ENCODE peak calls at places on chromosomes 13 and 19, in four cellular contexts. One of them, this sample, is unnamed.

GRCh38 chr13:94641432-94641941 is 39.8 kb downstream of the GPR180 start:
- DNase-seq in lung microvascular endothelial cell: peak; percentile 69
- DNase-seq in transverse colon: no peak
- DNase-seq in activated CD4-positive, alpha-beta memory T cell treated with anti-CD3 and anti-CD28 coated beads, Interleukin-2, amount 10 ng/mL, durations not matched to agents 7 days and 5 days: no peak
- DNase-seq in this sample: peak; percentile 30

GRCh38 chr19:4206818-4207484 is 22.4 kb upstream of the EBI3 start:
- DNase-seq in lung microvascular endothelial cell: no peak
- DNase-seq in transverse colon: no peak
- DNase-seq in activated CD4-positive, alpha-beta memory T cell treated with anti-CD3 and anti-CD28 coated beads, Interleukin-2, amount 10 ng/mL, durations not matched to agents 7 days and 5 days: no peak
- DNase-seq in this sample: peak; percentile 62

GRCh38 chr13:98992355-98992754 is 14.5 kb upstream of the DOCK9 start:
- DNase-seq in lung microvascular endothelial cell: no peak
- DNase-seq in transverse colon: no peak
- DNase-seq in activated CD4-positive, alpha-beta memory T cell treated with anti-CD3 and anti-CD28 coated beads, Interleukin-2, amount 10 ng/mL, durations not matched to agents 7 days and 5 days: no peak
- DNase-seq in this sample: no peak

GRCh38 chr19:5539431-5539833 is 28.3 kb downstream of the TINCR start:
- DNase-seq in lung microvascular endothelial cell: no peak
- DNase-seq in transverse colon: no peak
- DNase-seq in activated CD4-positive, alpha-beta memory T cell treated with anti-CD3 and anti-CD28 coated beads, Interleukin-2, amount 10 ng/mL, durations not matched to agents 7 days and 5 days: no peak
- DNase-seq in this sample: no peak

GRCh38 chr13:49838989-49839388 is 46.5 kb upstream of the KPNA3 start:
- DNase-seq in lung microvascular endothelial cell: no peak
- DNase-seq in transverse colon: no peak
- DNase-seq in activated CD4-positive, alpha-beta memory T cell treated with anti-CD3 and anti-CD28 coated beads, Interleukin-2, amount 10 ng/mL, durations not matched to agents 7 days and 5 days: no peak
- DNase-seq in this sample: no peak

GRCh38 chr13:36297259-36297599 is 385 bp downstream of the CCDC169 start:
- DNase-seq in lung microvascular endothelial cell: peak; percentile 22
- DNase-seq in transverse colon: no peak
- DNase-seq in activated CD4-positive, alpha-beta memory T cell treated with anti-CD3 and anti-CD28 coated beads, Interleukin-2, amount 10 ng/mL, durations not matched to agents 7 days and 5 days: no peak
- DNase-seq in this sample: peak; percentile 61

GRCh38 chr13:46296920-46297319 is 85.2 kb downstream of the LRRC63 start:
- DNase-seq in lung microvascular endothelial cell: no peak
- DNase-seq in transverse colon: no peak
- DNase-seq in activated CD4-positive, alpha-beta memory T cell treated with anti-CD3 and anti-CD28 coated beads, Interleukin-2, amount 10 ng/mL, durations not matched to agents 7 days and 5 days: no peak
- DNase-seq in this sample: peak; percentile 19

GRCh38 chr13:76266566-76266965 is 619.6 kb downstream of the KCTD12 start:
- DNase-seq in lung microvascular endothelial cell: peak; percentile 9
- DNase-seq in transverse colon: no peak
- DNase-seq in activated CD4-positive, alpha-beta memory T cell treated with anti-CD3 and anti-CD28 coated beads, Interleukin-2, amount 10 ng/mL, durations not matched to agents 7 days and 5 days: no peak
- DNase-seq in this sample: no peak

GRCh38 chr19:29672933-29673336 is 7.7 kb downstream of the PLEKHF1 start:
- DNase-seq in lung microvascular endothelial cell: no peak
- DNase-seq in transverse colon: peak; percentile 63
- DNase-seq in activated CD4-positive, alpha-beta memory T cell treated with anti-CD3 and anti-CD28 coated beads, Interleukin-2, amount 10 ng/mL, durations not matched to agents 7 days and 5 days: peak; percentile 89
- DNase-seq in this sample: no peak

GRCh38 chr13:104008571-104009435 is 942.6 kb upstream of the SLC10A2 start:
- DNase-seq in lung microvascular endothelial cell: peak; percentile 8
- DNase-seq in transverse colon: no peak
- DNase-seq in activated CD4-positive, alpha-beta memory T cell treated with anti-CD3 and anti-CD28 coated beads, Interleukin-2, amount 10 ng/mL, durations not matched to agents 7 days and 5 days: no peak
- DNase-seq in this sample: peak; percentile 57

GRCh38 chr13:48741377-48741776 is 87.6 kb downstream of the CYSLTR2 start:
- DNase-seq in lung microvascular endothelial cell: peak; percentile 59
- DNase-seq in transverse colon: no peak
- DNase-seq in activated CD4-positive, alpha-beta memory T cell treated with anti-CD3 and anti-CD28 coated beads, Interleukin-2, amount 10 ng/mL, durations not matched to agents 7 days and 5 days: no peak
- DNase-seq in this sample: no peak

GRCh38 chr13:66264976-66265375 is 965.2 kb downstream of the PCDH9 start:
- DNase-seq in lung microvascular endothelial cell: no peak
- DNase-seq in transverse colon: no peak
- DNase-seq in activated CD4-positive, alpha-beta memory T cell treated with anti-CD3 and anti-CD28 coated beads, Interleukin-2, amount 10 ng/mL, durations not matched to agents 7 days and 5 days: no peak
- DNase-seq in this sample: no peak

GRCh38 chr13:60511637-60512036 is 114.6 kb downstream of the TDRD3 start:
- DNase-seq in lung microvascular endothelial cell: no peak
- DNase-seq in transverse colon: no peak
- DNase-seq in activated CD4-positive, alpha-beta memory T cell treated with anti-CD3 and anti-CD28 coated beads, Interleukin-2, amount 10 ng/mL, durations not matched to agents 7 days and 5 days: no peak
- DNase-seq in this sample: no peak

GRCh38 chr13:80787604-80788003 is 446.7 kb upstream of the SPRY2 start:
- DNase-seq in lung microvascular endothelial cell: no peak
- DNase-seq in transverse colon: no peak
- DNase-seq in activated CD4-positive, alpha-beta memory T cell treated with anti-CD3 and anti-CD28 coated beads, Interleukin-2, amount 10 ng/mL, durations not matched to agents 7 days and 5 days: no peak
- DNase-seq in this sample: no peak